ENCODE peak calls at places on chromosome 1, in nine cellular contexts. W is NCI-H187 treated with DMSO at 0.1 percent for 48 hours, N is GM12865, D is GM23248, M is EL, S is NCI-H2107, J is mesendoderm, R is NCI-H460, C is Panc1. G is an unnamed sample.

GRCh38 chr1:39575191-39576015 is 1.2 kb downstream of the PABPC4 start:
- DNase-seq in W (no peak), N (peak), D (peak), M (peak), S (peak), J (peak), R (no peak), C (no peak), G (peak)

GRCh38 chr1:32390904-32391480 is 3.2 kb downstream of the BSDC1 start:
- DNase-seq in W (no peak), N (no peak), D (no peak), M (no peak), S (no peak), J (no peak), R (no peak), C (no peak), G (no peak)

GRCh38 chr1:156766288-156767100 is 841 bp upstream of the PRCC start:
- DNase-seq in W (no peak), N (no peak), D (peak), M (no peak), S (no peak), J (peak), R (no peak), C (no peak), G (no peak)

GRCh38 chr1:165416876-165417275 is 28.1 kb downstream of the RXRG start:
- DNase-seq in W (no peak), N (no peak), D (no peak), M (no peak), S (no peak), J (no peak), R (no peak), C (no peak), G (no peak)

GRCh38 chr1:71667224-71667623 is 586.4 kb upstream of the ZRANB2 start:
- DNase-seq in W (no peak), N (no peak), D (peak), M (peak), S (no peak), J (no peak), R (peak), C (no peak), G (no peak)

GRCh38 chr1:156805766-156806511 is 10.7 kb downstream of the SH2D2A start:
- DNase-seq in W (no peak), N (no peak), D (peak), M (peak), S (no peak), J (no peak), R (no peak), C (no peak), G (peak)

GRCh38 chr1:180863158-180863775 is 49.4 kb upstream of the KIAA1614 start:
- DNase-seq in W (no peak), N (peak), D (peak), M (peak), S (peak), J (peak), R (peak), C (peak), G (no peak)

GRCh38 chr1:202952818-202953217 is 5.3 kb downstream of the ADIPOR1 start:
- DNase-seq in W (no peak), N (no peak), D (peak), M (peak), S (no peak), J (no peak), R (no peak), C (no peak), G (no peak)

GRCh38 chr1:67853704-67854103 is 20.4 kb upstream of the GNG12 start:
- DNase-seq in W (peak), N (peak), D (peak), M (peak), S (peak), J (peak), R (peak), C (no peak), G (no peak)

GRCh38 chr1:10388387-10388715 is 10.5 kb upstream of the PGD start:
- DNase-seq in W (no peak), N (no peak), D (no peak), M (no peak), S (no peak), J (no peak), R (no peak), C (no peak), G (no peak)

GRCh38 chr1:243420968-243421675 is 165.3 kb downstream of the SDCCAG8 start:
- DNase-seq in W (no peak), N (no peak), D (peak), M (no peak), S (peak), J (no peak), R (no peak), C (no peak), G (no peak)

GRCh38 chr1:243294723-243295121 is 38.9 kb downstream of the SDCCAG8 start:
- DNase-seq in W (no peak), N (no peak), D (peak), M (peak), S (no peak), J (no peak), R (peak), C (no peak), G (no peak)

GRCh38 chr1:53369761-53370160 is 41.9 kb upstream of the LRP8 start:
- DNase-seq in W (no peak), N (no peak), D (no peak), M (no peak), S (no peak), J (no peak), R (no peak), C (no peak), G (peak)

GRCh38 chr1:183911285-183911684 is 106.4 kb downstream of the RGL1 start:
- DNase-seq in W (no peak), N (peak), D (no peak), M (no peak), S (no peak), J (no peak), R (no peak), C (no peak), G (no peak)

GRCh38 chr1:10796029-10796944 is at the start of gene CASZ1:
- DNase-seq in W (peak), N (no peak), D (peak), M (peak), S (peak), J (peak), R (peak), C (peak), G (no peak)

GRCh38 chr1:199931666-199932377 is 95.7 kb upstream of the NR5A2 start:
- DNase-seq in W (no peak), N (no peak), D (peak), M (peak), S (no peak), J (no peak), R (peak), C (peak), G (no peak)

GRCh38 chr1:31954607-31955283 is 16.6 kb upstream of the PTP4A2 start:
- DNase-seq in W (no peak), N (no peak), D (peak), M (peak), S (no peak), J (peak), R (peak), C (no peak), G (peak)

GRCh38 chr1:64616039-64616438 is 128.8 kb upstream of the RAVER2 start:
- DNase-seq in W (no peak), N (no peak), D (no peak), M (no peak), S (no peak), J (peak), R (no peak), C (no peak), G (no peak)

GRCh38 chr1:100414693-100415092 is 62.4 kb downstream of the CDC14A start:
- DNase-seq in W (no peak), N (no peak), D (no peak), M (no peak), S (no peak), J (no peak), R (no peak), C (no peak), G (no peak)

GRCh38 chr1:33986389-33987095 is 122.7 kb downstream of the HMGB4 start:
- DNase-seq in W (no peak), N (no peak), D (peak), M (no peak), S (no peak), J (no peak), R (no peak), C (no peak), G (peak)

GRCh38 chr1:30313584-30313983 is 409.8 kb downstream of the MATN1 start:
- DNase-seq in W (no peak), N (no peak), D (no peak), M (no peak), S (no peak), J (no peak), R (no peak), C (no peak), G (peak)

GRCh38 chr1:10380594-10381275 is 18.1 kb upstream of the PGD start:
- DNase-seq in W (no peak), N (no peak), D (peak), M (peak), S (no peak), J (no peak), R (no peak), C (no peak), G (no peak)

GRCh38 chr1:222912730-222913129 is 97.9 kb downstream of the DISP1 start:
- DNase-seq in W (no peak), N (no peak), D (peak), M (peak), S (no peak), J (no peak), R (no peak), C (no peak), G (no peak)

GRCh38 chr1:91781371-91781825 is 104.6 kb downstream of the TGFBR3 start:
- DNase-seq in W (no peak), N (no peak), D (peak), M (peak), S (no peak), J (no peak), R (no peak), C (no peak), G (no peak)

GRCh38 chr1:115377411-115377810 is 39.4 kb upstream of the NGF start:
- DNase-seq in W (no peak), N (no peak), D (peak), M (peak), S (no peak), J (no peak), R (no peak), C (no peak), G (no peak)

GRCh38 chr1:45348020-45348419 is 7.8 kb upstream of the MUTYH start:
- DNase-seq in W (no peak), N (no peak), D (peak), M (peak), S (no peak), J (peak), R (no peak), C (no peak), G (no peak)

GRCh38 chr1:228984107-228984506 is 248.8 kb downstream of the RHOU start:
- DNase-seq in W (no peak), N (no peak), D (no peak), M (no peak), S (no peak), J (no peak), R (no peak), C (no peak), G (no peak)

GRCh38 chr1:22376976-22377375 is 74.7 kb upstream of the ZBTB40 start:
- DNase-seq in W (no peak), N (no peak), D (peak), M (peak), S (no peak), J (no peak), R (no peak), C (no peak), G (no peak)

GRCh38 chr1:15975358-15975804 is 520 bp downstream of the ZBTB17 start:
- DNase-seq in W (no peak), N (peak), D (peak), M (peak), S (no peak), J (peak), R (no peak), C (no peak), G (no peak)

GRCh38 chr1:37914719-37915483 is 32.0 kb downstream of the INPP5B start:
- DNase-seq in W (no peak), N (no peak), D (no peak), M (no peak), S (no peak), J (peak), R (no peak), C (no peak), G (no peak)

GRCh38 chr1:183323849-183324683 is 94.1 kb downstream of the NMNAT2 start:
- DNase-seq in W (no peak), N (peak), D (no peak), M (peak), S (no peak), J (peak), R (no peak), C (no peak), G (no peak)

GRCh38 chr1:93869653-93870052 is 9.4 kb downstream of the DNTTIP2 start:
- DNase-seq in W (no peak), N (no peak), D (no peak), M (no peak), S (no peak), J (no peak), R (no peak), C (no peak), G (no peak)

GRCh38 chr1:11099310-11100148 is at the start of gene EXOSC10:
- DNase-seq in W (peak), N (peak), D (peak), M (peak), S (peak), J (peak), R (peak), C (peak), G (peak)

GRCh38 chr1:46489638-46490602 is at the start of gene DMBX1:
- DNase-seq in W (no peak), N (peak), D (peak), M (peak), S (peak), J (peak), R (peak), C (no peak), G (no peak)

GRCh38 chr1:54256756-54257155 is 56.8 kb downstream of the MRPL37 start:
- DNase-seq in W (no peak), N (no peak), D (no peak), M (no peak), S (no peak), J (no peak), R (no peak), C (no peak), G (no peak)

GRCh38 chr1:205676597-205676996 is 3.7 kb downstream of the SLC45A3 start:
- DNase-seq in W (no peak), N (no peak), D (no peak), M (no peak), S (no peak), J (no peak), R (no peak), C (no peak), G (no peak)

G was measured in mesenteric fat pad.